ENCODE peak calls at places on chromosomes 7 and 10, in five cellular contexts. One of them, this sample, is unnamed.

GRCh38 chr7:111640416-111640815 is 78.1 kb upstream of the IMMP2L start:
- DNase-seq in activated naive CD4-positive, alpha-beta T cell: no peak
- DNase-seq in NCI-H1105 treated with DMSO at 0.1 percent for 48 hours: no peak
- DNase-seq in T-helper 1 cell: no peak
- DNase-seq in adrenal gland: no peak
- DNase-seq in this sample: no peak

GRCh38 chr10:107553470-107553869 is 389.0 kb upstream of the SORCS1 start:
- DNase-seq in activated naive CD4-positive, alpha-beta T cell: no peak
- DNase-seq in NCI-H1105 treated with DMSO at 0.1 percent for 48 hours: no peak
- DNase-seq in T-helper 1 cell: no peak
- DNase-seq in adrenal gland: no peak
- DNase-seq in this sample: no peak

GRCh38 chr10:6593140-6593740 is 13.2 kb upstream of the PRKCQ start:
- DNase-seq in activated naive CD4-positive, alpha-beta T cell: no peak
- DNase-seq in NCI-H1105 treated with DMSO at 0.1 percent for 48 hours: no peak
- DNase-seq in T-helper 1 cell: no peak
- DNase-seq in adrenal gland: no peak
- DNase-seq in this sample: no peak

GRCh38 chr7:98870807-98871491 is 1.1 kb upstream of the TMEM130 start:
- DNase-seq in activated naive CD4-positive, alpha-beta T cell: no peak
- DNase-seq in NCI-H1105 treated with DMSO at 0.1 percent for 48 hours: no peak
- DNase-seq in T-helper 1 cell: no peak
- DNase-seq in adrenal gland: no peak
- DNase-seq in this sample: no peak

GRCh38 chr7:81624021-81624630 is 145.7 kb downstream of the HGF start:
- DNase-seq in activated naive CD4-positive, alpha-beta T cell: no peak
- DNase-seq in NCI-H1105 treated with DMSO at 0.1 percent for 48 hours: no peak
- DNase-seq in T-helper 1 cell: no peak
- DNase-seq in adrenal gland: no peak
- DNase-seq in this sample: no peak

GRCh38 chr10:87952612-87953011 is 89.2 kb downstream of the PTEN start:
- DNase-seq in activated naive CD4-positive, alpha-beta T cell: no peak
- DNase-seq in NCI-H1105 treated with DMSO at 0.1 percent for 48 hours: no peak
- DNase-seq in T-helper 1 cell: no peak
- DNase-seq in adrenal gland: no peak
- DNase-seq in this sample: no peak

GRCh38 chr10:110007171-110007700 is 548 bp upstream of the ADD3 start:
- DNase-seq in activated naive CD4-positive, alpha-beta T cell: no peak
- DNase-seq in NCI-H1105 treated with DMSO at 0.1 percent for 48 hours: no peak
- DNase-seq in T-helper 1 cell: no peak
- DNase-seq in adrenal gland: no peak
- DNase-seq in this sample: no peak

GRCh38 chr10:123774075-123774742 is 108.1 kb downstream of the GPR26 start:
- DNase-seq in activated naive CD4-positive, alpha-beta T cell: no peak
- DNase-seq in NCI-H1105 treated with DMSO at 0.1 percent for 48 hours: peak
- DNase-seq in T-helper 1 cell: no peak
- DNase-seq in adrenal gland: no peak
- DNase-seq in this sample: no peak

GRCh38 chr7:25006225-25006624 is 26.2 kb upstream of the OSBPL3 start:
- DNase-seq in activated naive CD4-positive, alpha-beta T cell: no peak
- DNase-seq in NCI-H1105 treated with DMSO at 0.1 percent for 48 hours: no peak
- DNase-seq in T-helper 1 cell: no peak
- DNase-seq in adrenal gland: no peak
- DNase-seq in this sample: no peak

GRCh38 chr10:34742456-34742855 is 72.6 kb downstream of the PARD3 start:
- DNase-seq in activated naive CD4-positive, alpha-beta T cell: no peak
- DNase-seq in NCI-H1105 treated with DMSO at 0.1 percent for 48 hours: no peak
- DNase-seq in T-helper 1 cell: no peak
- DNase-seq in adrenal gland: no peak
- DNase-seq in this sample: no peak